ENCODE peak calls at places on chromosomes 4 and X, in five cellular contexts. T is ovary, E is esophagus muscularis mucosa, S is IMR-90, Q is Peyer's patch. I is an unnamed sample.

GRCh38 chr4:8507251-8507570 is 66.6 kb downstream of the TRMT44 start:
- DNase-seq in T (peak), Q (no peak), E (no peak), S (no peak), I (no peak)

GRCh38 chr4:74278490-74278889 is 29.8 kb upstream of the EPGN start:
- DNase-seq in E (no peak), Q (no peak), T (no peak), S (no peak), I (no peak)

GRCh38 chr4:21768349-21769310 is 179.9 kb downstream of the KCNIP4 start:
- DNase-seq in T (no peak), Q (no peak), E (no peak), S (peak), I (peak)

GRCh38 chr4:13399257-13399656 is 84.9 kb downstream of the RAB28 start:
- DNase-seq in T (no peak), S (peak), Q (no peak), E (no peak), I (no peak)

GRCh38 chr4:37971202-37971601 is 11.0 kb downstream of the PTTG2 start:
- DNase-seq in Q (no peak), E (no peak), T (no peak), S (no peak), I (no peak)

GRCh38 chr4:47032405-47033106 is 1.2 kb downstream of the GABRB1 start:
- DNase-seq in E (no peak), S (peak), T (peak), Q (no peak), I (peak)

GRCh38 chr4:80240976-80241375 is 25.5 kb upstream of the FGF5 start:
- DNase-seq in S (peak), T (no peak), Q (no peak), E (no peak), I (no peak)

GRCh38 chr4:139810710-139811109 is 145.1 kb downstream of the MGST2 start:
- DNase-seq in S (no peak), E (no peak), Q (no peak), T (no peak), I (no peak)

GRCh38 chrX:39336709-39337294 is 535.5 kb downstream of the MID1IP1 start:
- DNase-seq in Q (peak), T (peak), E (no peak), S (no peak), I (no peak)

DNA sequence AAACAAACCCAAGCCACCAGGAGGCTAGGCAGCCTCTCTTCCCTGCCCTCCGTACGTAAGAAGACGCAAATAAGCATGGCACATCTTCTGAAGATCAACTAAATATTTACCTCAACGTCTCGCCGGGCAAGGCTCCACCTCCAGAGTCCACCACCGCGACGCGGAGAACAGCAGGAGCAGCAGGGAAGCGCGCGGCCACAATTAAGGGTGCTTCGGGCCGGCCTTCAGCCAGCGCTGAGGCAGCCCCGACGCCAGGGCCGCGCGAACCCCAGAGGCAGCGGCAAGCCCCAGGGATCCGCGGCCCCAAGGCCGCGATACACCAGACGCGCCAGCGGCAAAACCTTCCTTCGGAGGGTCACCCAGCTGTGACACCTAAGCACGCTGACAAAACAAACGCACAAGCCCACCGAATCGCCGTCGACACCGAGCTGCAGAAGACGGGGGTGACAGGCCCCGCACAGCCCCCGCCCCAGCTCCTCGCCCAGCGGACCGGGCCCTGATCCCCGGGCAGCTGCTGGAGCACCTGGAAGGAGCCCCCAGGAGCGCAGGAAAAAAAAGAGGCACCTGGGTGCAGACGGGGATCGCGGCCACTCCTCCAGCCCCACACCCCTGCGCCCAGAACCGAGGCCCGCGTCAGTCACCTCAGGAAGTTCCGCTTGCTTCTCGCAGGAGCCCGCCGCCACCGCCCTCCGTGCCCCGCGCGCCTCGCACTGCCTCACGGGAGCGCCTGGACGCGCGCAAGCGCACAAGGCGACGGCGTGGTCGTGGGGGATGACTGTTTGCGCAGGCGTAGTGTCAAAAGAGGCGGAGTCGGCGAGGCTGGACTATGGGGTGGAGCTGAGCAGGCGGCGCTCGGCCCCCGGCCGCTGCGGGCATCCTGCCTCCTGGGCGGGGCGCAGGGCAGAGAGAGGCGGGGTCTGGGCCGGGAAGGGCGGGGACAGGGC is at the start of the genes HAUS3 and POLN:
- DNase-seq in E (peak), Q (peak), T (peak), S (peak), I (peak)
- TF ChIP-seq POLR2A in E (peak), Q (peak), T (peak), S (peak), I (peak)

GRCh38 chrX:21723814-21724213 is 34.1 kb downstream of the SMPX start:
- DNase-seq in T (no peak), E (no peak), Q (no peak), S (no peak), I (no peak)

GRCh38 chrX:21723097-21723496 is 34.8 kb downstream of the SMPX start:
- DNase-seq in T (no peak), Q (no peak), S (peak), E (no peak), I (peak)

GRCh38 chrX:21725916-21726315 is 32.0 kb downstream of the SMPX start:
- DNase-seq in Q (no peak), S (no peak), E (no peak), T (no peak), I (no peak)

GRCh38 chrX:21728276-21728968 is 29.5 kb downstream of the SMPX start:
- DNase-seq in Q (no peak), S (no peak), T (no peak), E (no peak), I (no peak)

DNA sequence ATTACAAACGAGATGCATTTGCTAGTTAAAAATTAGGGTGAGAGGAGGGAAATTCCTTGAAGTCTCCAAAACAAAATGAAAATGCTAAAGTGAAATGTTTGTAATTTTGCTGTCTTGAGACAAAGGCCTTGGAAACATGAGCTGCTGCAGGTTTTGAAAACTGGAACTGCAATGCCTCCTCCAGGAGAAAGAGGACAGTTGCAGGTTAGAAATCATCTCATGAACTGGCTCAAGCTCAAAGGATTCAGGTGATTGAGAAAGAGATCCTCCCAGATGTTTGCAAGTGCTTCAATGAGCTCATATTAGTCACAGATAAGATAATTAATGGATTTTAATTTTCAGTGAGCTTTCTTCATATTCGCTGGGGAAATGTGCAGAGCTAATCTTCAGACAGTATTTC is 32.4 kb downstream of the SMPX start:
- DNase-seq in E (no peak), S (peak), Q (no peak), T (no peak), I (no peak)
- TF ChIP-seq CTCF in E (no peak), S (peak), Q (peak), T (no peak), I (no peak)

GRCh38 chr4:18480928-18481327 is 459.4 kb upstream of the LCORL start:
- DNase-seq in Q (no peak), T (no peak), E (no peak), S (no peak), I (no peak)
- TF ChIP-seq POLR2A in Q (no peak), T (no peak), E (no peak), S (no peak), I (no peak)

GRCh38 chr4:121876070-121876469 is 5.8 kb upstream of the BBS7 start:
- DNase-seq in S (no peak), Q (no peak), T (no peak), E (no peak), I (no peak)

GRCh38 chr4:121875663-121876062 is 5.4 kb upstream of the BBS7 start:
- DNase-seq in T (no peak), E (no peak), Q (no peak), S (no peak), I (no peak)

GRCh38 chr4:121879135-121879534 is 8.9 kb upstream of the BBS7 start:
- DNase-seq in T (no peak), Q (no peak), S (no peak), E (no peak), I (no peak)

GRCh38 chr4:121873604-121874003 is 3.3 kb upstream of the BBS7 start:
- DNase-seq in Q (no peak), S (no peak), T (no peak), E (no peak), I (no peak)

GRCh38 chr4:121876976-121877773 is 6.9 kb upstream of the BBS7 start:
- DNase-seq in T (no peak), S (peak), E (no peak), Q (no peak), I (no peak)
- TF ChIP-seq CTCF in T (no peak), S (no peak), E (no peak), Q (no peak), I (no peak)

DNA sequence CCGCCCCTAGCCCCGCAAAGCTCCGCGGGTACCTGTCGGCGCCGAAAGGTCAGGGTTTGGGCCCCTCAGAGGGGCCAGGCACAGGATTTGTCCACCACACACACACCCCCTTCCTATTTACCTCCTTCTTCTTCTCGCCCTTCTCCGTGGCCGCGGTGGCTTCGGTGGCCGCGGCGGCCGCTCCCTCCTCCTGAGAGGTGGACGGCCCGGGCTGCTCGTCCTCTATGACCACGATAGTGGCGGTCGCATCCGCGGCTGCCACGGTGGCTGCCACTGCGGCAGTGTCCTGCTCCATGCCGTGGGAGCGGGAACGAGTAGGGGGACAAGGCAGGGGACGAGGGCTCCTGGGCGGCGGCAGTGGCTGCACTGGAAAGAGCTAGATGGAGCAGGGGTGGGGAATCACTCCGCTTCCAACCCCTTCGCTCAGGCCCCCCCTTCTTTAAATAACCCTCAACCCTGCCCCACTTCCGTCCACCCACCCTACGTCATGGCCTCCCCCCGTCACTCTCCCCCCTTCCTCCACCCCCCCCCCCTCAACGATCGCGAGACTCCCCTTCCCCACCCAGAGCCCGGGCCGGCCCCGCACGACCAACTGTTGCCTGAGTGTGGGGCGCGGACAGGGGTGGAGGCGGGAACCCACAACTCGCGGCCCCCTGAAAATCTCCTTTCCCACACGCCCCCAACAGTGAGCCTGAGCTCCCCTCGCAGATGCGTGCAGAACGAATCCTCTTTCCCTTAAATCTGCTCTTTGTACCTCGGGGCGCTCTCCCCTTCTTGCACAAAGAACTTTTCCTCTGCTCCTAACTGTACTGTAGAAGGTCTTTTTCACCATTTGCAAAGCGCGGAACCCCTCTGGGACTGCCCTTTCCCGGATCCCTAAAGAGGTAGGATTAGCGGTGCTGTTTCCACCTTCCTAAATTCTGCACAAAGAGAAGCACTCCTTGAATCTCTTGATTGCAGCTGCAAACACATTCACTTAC is at the start of gene SMARCA1:
- DNase-seq in Q (no peak), S (peak), T (peak), E (no peak), I (peak)
- TF ChIP-seq POLR2A in Q (no peak), S (peak), T (peak), E (no peak), I (no peak)